ENCODE peak calls at places on chromosome 7, in five cellular contexts. R is endothelial cell, T is fibroblast of lung, Q is testis, U is tibial artery. G is an unnamed sample.

GRCh38 chr7:71787513-71787912 is 624.6 kb downstream of the CALN1 start:
- DNase-seq in U (no peak), T (peak), R (no peak), Q (no peak), G (no peak)

GRCh38 chr7:22348379-22348778 is 8.6 kb downstream of the RAPGEF5 start:
- DNase-seq in Q (no peak), T (peak), U (no peak), R (no peak), G (no peak)

GRCh38 chr7:105600720-105601550 is 19.6 kb upstream of the EFCAB10 start:
- DNase-seq in R (no peak), T (no peak), U (no peak), Q (no peak), G (no peak)

GRCh38 chr7:45598697-45599520 is 24.7 kb downstream of the ADCY1 start:
- DNase-seq in Q (no peak), R (no peak), U (no peak), T (no peak), G (no peak)

GRCh38 chr7:142880886-142881505 is 4.5 kb downstream of the TRPV6 start:
- DNase-seq in U (no peak), R (peak), T (peak), Q (peak), G (peak)

GRCh38 chr7:125136341-125136740 is 206.7 kb upstream of the POT1 start:
- DNase-seq in Q (no peak), T (peak), U (no peak), R (no peak), G (no peak)

GRCh38 chr7:108037748-108038147 is 34.8 kb upstream of the LAMB1 start:
- DNase-seq in Q (no peak), T (no peak), R (no peak), U (no peak), G (no peak)

GRCh38 chr7:124764847-124765400 is 668 bp downstream of the GPR37 start:
- DNase-seq in Q (peak), U (no peak), R (peak), T (no peak), G (peak)

GRCh38 chr7:35695628-35695888 is 623 bp upstream of the HERPUD2 start:
- DNase-seq in R (no peak), T (peak), U (no peak), Q (no peak), G (no peak)

GRCh38 chr7:35697414-35698175 is 2.7 kb upstream of the HERPUD2 start:
- DNase-seq in U (no peak), R (no peak), Q (no peak), T (peak), G (no peak)

GRCh38 chr7:35695987-35696386 is 1.1 kb upstream of the HERPUD2 start:
- DNase-seq in T (no peak), Q (no peak), R (no peak), U (no peak), G (no peak)

GRCh38 chr7:35694161-35694783 is 663 bp downstream of the HERPUD2 start:
- DNase-seq in R (no peak), T (peak), U (peak), Q (peak), G (no peak)

DNA sequence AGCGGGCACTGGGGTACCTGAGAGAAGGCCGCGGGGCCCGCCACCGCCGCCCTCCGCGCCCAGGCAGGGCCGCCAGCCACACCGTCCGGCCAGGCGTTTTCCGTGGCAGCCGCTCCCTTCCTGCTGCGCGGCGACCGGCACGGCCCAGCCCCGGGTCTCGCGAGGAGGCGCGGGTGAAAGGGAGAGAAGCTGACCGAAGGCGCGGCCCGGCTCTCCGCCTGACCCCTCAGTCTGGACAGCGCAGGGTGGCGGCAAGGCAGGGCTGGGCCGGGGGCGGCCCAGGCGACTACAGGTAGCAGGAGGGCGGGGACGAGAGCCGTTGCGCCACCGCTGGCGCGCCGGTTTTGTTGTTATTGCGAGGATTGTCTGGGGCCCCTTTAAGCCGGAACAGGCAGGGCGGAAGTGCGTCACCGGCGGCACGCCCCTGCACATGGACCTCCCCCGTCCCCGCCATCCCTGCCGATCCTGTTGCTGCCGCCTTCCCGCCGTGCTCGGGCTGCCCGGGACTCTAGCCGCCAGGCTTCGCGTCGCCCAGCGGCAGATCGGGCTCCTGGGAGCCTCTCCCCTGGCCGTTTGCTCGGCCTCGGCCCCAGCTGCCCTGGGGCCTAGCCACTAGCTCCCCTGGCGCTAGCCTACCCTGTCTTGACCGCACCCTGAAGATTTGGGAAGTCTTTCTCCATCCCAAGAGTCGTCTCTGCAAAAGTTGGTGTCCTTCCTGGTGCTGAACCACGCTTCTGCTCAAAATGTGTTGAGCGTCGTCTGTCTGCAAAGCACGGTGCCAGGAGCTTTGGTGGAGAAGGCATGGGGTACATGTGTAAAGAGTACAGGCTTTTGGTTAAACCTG is at the start of gene HERPUD2:
- DNase-seq in U (peak), T (peak), Q (peak), R (peak), G (peak)
- TF ChIP-seq CTCF in U (no peak), T (no peak), Q (no peak), R (no peak), G (no peak)

DNA sequence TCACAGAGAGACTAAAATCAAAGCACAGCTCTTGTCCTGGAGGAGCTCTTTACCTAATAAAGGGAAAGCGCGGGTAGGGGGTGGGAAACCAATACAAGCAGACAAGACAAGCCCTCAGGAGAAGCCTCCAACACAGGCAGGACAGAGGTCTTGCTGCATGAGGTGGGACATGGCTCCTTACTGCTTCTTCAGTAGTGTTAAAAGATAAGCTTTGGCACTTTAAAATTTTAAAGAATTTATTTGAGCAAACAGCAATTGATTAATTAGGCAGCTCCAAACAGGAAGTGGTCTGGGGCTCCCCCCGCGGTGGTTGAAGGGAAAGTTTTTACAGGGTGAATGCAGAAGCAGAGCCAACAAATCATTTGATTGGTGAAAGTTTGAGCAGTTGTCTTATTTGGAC is 50.3 kb upstream of the MACC1 start:
- DNase-seq in T (no peak), U (no peak), R (no peak), Q (no peak), G (peak)
- TF ChIP-seq CTCF in T (no peak), U (no peak), R (no peak), Q (no peak), G (no peak)

GRCh38 chr7:99629643-99630042 is 12.9 kb downstream of the ZSCAN25 start:
- DNase-seq in U (no peak), T (no peak), R (no peak), Q (no peak), G (no peak)

GRCh38 chr7:99626661-99627060 is 9.9 kb downstream of the ZSCAN25 start:
- DNase-seq in R (no peak), Q (no peak), T (no peak), U (no peak), G (no peak)

GRCh38 chr7:99628471-99629465 is 12.0 kb downstream of the ZSCAN25 start:
- DNase-seq in R (no peak), T (no peak), Q (no peak), U (no peak), G (no peak)

GRCh38 chr7:99627513-99627912 is 10.8 kb downstream of the ZSCAN25 start:
- DNase-seq in U (no peak), R (no peak), Q (no peak), T (no peak), G (no peak)

DNA sequence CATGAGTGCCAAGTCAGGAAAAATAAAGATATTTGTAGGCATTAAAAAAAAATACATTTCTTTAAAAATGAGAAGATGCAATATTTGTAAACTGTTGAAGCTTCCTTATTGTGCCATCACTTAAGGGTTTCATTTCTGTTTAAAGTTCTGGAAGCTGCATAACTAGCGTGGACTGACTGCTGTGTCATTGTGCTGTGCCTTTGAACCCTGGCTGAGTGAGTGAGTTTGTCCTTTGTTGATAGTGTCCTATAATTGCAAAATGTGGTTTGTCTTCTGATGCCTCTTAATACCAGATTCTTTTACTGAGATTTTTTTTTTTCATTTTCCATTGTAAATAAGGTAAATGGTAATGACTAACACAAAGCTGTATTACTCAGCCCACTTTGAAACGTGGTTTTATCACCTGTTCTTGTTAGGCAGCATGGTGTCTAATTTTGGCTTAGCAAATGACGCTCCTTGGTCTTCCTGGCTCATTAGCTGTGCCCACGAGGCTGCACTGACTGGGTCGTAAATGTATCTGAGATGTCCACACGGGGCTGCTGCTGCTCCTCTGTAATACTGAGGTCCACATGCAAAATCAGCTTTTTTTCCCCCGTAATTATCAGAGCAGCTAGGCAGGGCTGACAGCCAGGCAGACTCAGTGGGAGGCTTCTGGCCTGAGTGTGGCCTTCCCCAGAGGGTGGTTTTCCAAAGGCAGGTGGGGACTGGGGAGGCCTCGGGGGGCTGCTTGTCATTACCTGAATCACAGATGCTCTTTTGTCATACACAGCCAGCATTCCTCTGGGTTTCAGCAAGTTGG is 14.8 kb downstream of the ZSCAN25 start:
- DNase-seq in T (peak), Q (peak), R (no peak), U (no peak), G (no peak)
- TF ChIP-seq CTCF in T (peak), Q (no peak), R (no peak), U (no peak), G (no peak)

GRCh38 chr7:134695321-134695860 is 48.7 kb downstream of the BPGM start:
- DNase-seq in U (no peak), T (peak), R (no peak), Q (no peak), G (no peak)

GRCh38 chr7:134696261-134696660 is 49.6 kb downstream of the BPGM start:
- DNase-seq in T (no peak), Q (no peak), U (no peak), R (no peak), G (no peak)

GRCh38 chr7:134694767-134695166 is 48.1 kb downstream of the BPGM start:
- DNase-seq in T (no peak), R (no peak), U (no peak), Q (no peak), G (no peak)

GRCh38 chr7:134693256-134693655 is 46.6 kb downstream of the BPGM start:
- DNase-seq in R (no peak), T (peak), U (peak), Q (no peak), G (no peak)

DNA sequence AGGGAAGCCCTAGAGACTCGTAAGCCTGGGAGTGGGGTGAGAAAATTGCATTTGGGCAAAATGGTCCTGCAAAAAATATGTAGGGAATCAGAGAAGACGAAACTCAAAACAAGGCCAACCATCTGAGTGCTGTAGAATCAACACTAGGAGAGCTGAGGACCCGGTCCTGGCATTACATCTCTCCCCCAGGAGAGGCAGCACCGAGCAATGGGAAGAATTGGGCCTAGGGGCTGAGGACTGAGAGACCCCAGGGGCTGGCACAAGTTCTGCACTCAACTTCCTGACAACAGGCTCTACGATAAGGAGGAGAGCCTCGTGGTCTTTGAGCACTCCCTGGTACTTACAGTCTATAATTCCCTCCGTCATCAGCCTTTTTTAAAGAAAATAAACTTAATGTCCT is 47.6 kb downstream of the BPGM start:
- DNase-seq in Q (no peak), U (no peak), T (no peak), R (peak), G (peak)
- TF ChIP-seq CTCF in Q (peak), U (peak), T (peak), R (peak), G (peak)

GRCh38 chr7:17989546-17989945 is 38.1 kb downstream of the PRPS1L1 start:
- DNase-seq in U (no peak), Q (no peak), T (peak), R (no peak), G (no peak)

GRCh38 chr7:17990761-17991160 is 36.9 kb downstream of the PRPS1L1 start:
- DNase-seq in Q (no peak), R (no peak), U (no peak), T (no peak), G (no peak)

GRCh38 chr7:17994079-17994478 is 33.6 kb downstream of the PRPS1L1 start:
- DNase-seq in Q (no peak), T (no peak), R (no peak), U (no peak), G (no peak)

GRCh38 chr7:17988858-17989257 is 38.8 kb downstream of the PRPS1L1 start:
- DNase-seq in Q (no peak), T (no peak), R (no peak), U (no peak), G (no peak)

GRCh38 chr7:17991866-17992648 is 35.6 kb downstream of the PRPS1L1 start:
- DNase-seq in T (no peak), R (peak), U (no peak), Q (no peak), G (no peak)
- TF ChIP-seq CTCF in T (peak), R (peak), U (no peak), Q (no peak), G (peak)

GRCh38 chr7:118590107-118590506 is 365.6 kb downstream of the ANKRD7 start:
- DNase-seq in T (no peak), U (no peak), R (peak), Q (peak), G (peak)
- TF ChIP-seq CTCF in T (peak), U (peak), R (peak), Q (no peak), G (peak)

GRCh38 chr7:95845007-95845406 is 72.7 kb downstream of the DYNC1I1 start:
- DNase-seq in T (peak), R (no peak), Q (no peak), U (no peak), G (no peak)

GRCh38 chr7:95847061-95847460 is 74.7 kb downstream of the DYNC1I1 start:
- DNase-seq in U (no peak), R (no peak), Q (no peak), T (peak), G (no peak)

GRCh38 chr7:95840953-95841950 is 68.9 kb downstream of the DYNC1I1 start:
- DNase-seq in R (no peak), U (no peak), T (no peak), Q (no peak), G (peak)

GRCh38 chr7:95843286-95843685 is 70.9 kb downstream of the DYNC1I1 start:
- DNase-seq in T (no peak), Q (no peak), R (no peak), U (no peak), G (no peak)
- TF ChIP-seq CTCF in T (peak), Q (no peak), R (peak), U (no peak), G (no peak)

GRCh38 chr7:17183630-17184328 is 114.7 kb upstream of the AHR start:
- DNase-seq in T (peak), Q (no peak), R (no peak), U (no peak), G (no peak)
- TF ChIP-seq CTCF in T (no peak), Q (no peak), R (no peak), U (no peak), G (no peak)